ENCODE peak calls at places on chromosomes 2 and 18, in four cellular contexts. Q, B, H and A are unnamed samples.

GRCh38 chr2:187208199-187208785 is 239.8 kb downstream of the CALCRL start:
- DNase-seq in H (no peak), B (no peak), Q (no peak), A (no peak)

GRCh38 chr18:77098033-77098432 is 34.5 kb downstream of the MBP start:
- DNase-seq in Q (no peak), B (no peak), H (peak; percentile 87), A (no peak)

GRCh38 chr2:196473617-196474016 is 165.9 kb upstream of the CCDC150 start:
- DNase-seq in B (no peak), H (no peak), Q (no peak), A (no peak)

GRCh38 chr2:224357098-224357901 is 44.6 kb downstream of the FAM124B start:
- DNase-seq in H (peak; percentile 73), B (peak; percentile 36), Q (peak; percentile 18), A (peak; percentile 55)

GRCh38 chr2:218046234-218046633 is 22.8 kb upstream of the RUFY4 start:
- DNase-seq in B (no peak), Q (no peak), H (peak; percentile 19), A (no peak)

GRCh38 chr2:74530239-74531161 is 767 bp downstream of the HTRA2 start:
- DNase-seq in B (peak; percentile 31), Q (no peak), H (no peak), A (peak; percentile 47)

GRCh38 chr2:137888845-137889244 is 75.4 kb upstream of the HNMT start:
- DNase-seq in H (peak; percentile 13), B (no peak), Q (no peak), A (no peak)

GRCh38 chr2:216260629-216261028 is 111.7 kb downstream of the MARCHF4 start:
- DNase-seq in Q (no peak), B (no peak), H (no peak), A (no peak)

GRCh38 chr18:63617049-63617995 is 26.7 kb downstream of the SERPINB4 start:
- DNase-seq in Q (no peak), B (no peak), H (no peak), A (no peak)

GRCh38 chr2:1723397-1724042 is 20.8 kb downstream of the PXDN start:
- DNase-seq in H (no peak), B (no peak), Q (no peak), A (no peak)

GRCh38 chr18:79944126-79944731 is 7.2 kb downstream of the SLC66A2 start:
- DNase-seq in Q (no peak), H (no peak), B (no peak), A (no peak)

GRCh38 chr18:67117804-67118203 is 398.7 kb downstream of the DSEL start:
- DNase-seq in H (no peak), Q (no peak), B (no peak), A (no peak)

GRCh38 chr2:67625671-67626070 is 228.5 kb downstream of the ETAA1 start:
- DNase-seq in H (peak; percentile 46), B (no peak), Q (no peak), A (no peak)

GRCh38 chr18:2518473-2518872 is 52.8 kb downstream of the METTL4 start:
- DNase-seq in H (no peak), B (no peak), Q (no peak), A (no peak)

GRCh38 chr18:78319934-78320333 is 659.7 kb upstream of the SALL3 start:
- DNase-seq in H (no peak), Q (no peak), B (no peak), A (no peak)

GRCh38 chr2:230418341-230419016 is 2.5 kb downstream of the SP100 start:
- DNase-seq in Q (no peak), H (peak; percentile 67), B (no peak), A (no peak)